ENCODE peak calls at places on chromosome 3, in nine cellular contexts. N is right atrium auricular region, T is GM23248, U is ovary, E is MM.1S, P is neural progenitor cell, Z is sigmoid colon, H is upper lobe of right lung, D is IMR-90. G is an unnamed sample. For H3K4me1, the result is how much of the 10 kb centered on the place peaks cover.

GRCh38 chr3:149153402-149153801 is 24.0 kb downstream of the HPS3 start:
- DNase-seq in T (no peak), D (no peak), N (no peak), H (no peak), U (no peak), Z (no peak), E (peak), P (no peak), G (no peak)

GRCh38 chr3:45677045-45677436 is 12.2 kb upstream of the SACM1L start:
- DNase-seq in Z (peak), E (no peak), P (no peak), D (peak), U (no peak), N (no peak), H (peak), T (peak), G (peak)

GRCh38 chr3:45232531-45232930 is 6.4 kb upstream of the TMEM158 start:
- DNase-seq in D (no peak), P (no peak), E (no peak), U (no peak), N (no peak), Z (no peak), H (no peak), T (no peak), G (no peak)

GRCh38 chr3:106560451-106560966 is 691.7 kb upstream of the CBLB start:
- DNase-seq in E (no peak), P (no peak), N (no peak), U (no peak), T (peak), H (no peak), Z (no peak), D (peak), G (peak)

GRCh38 chr3:43995929-43996378 is 245.7 kb upstream of the TOPAZ1 start:
- DNase-seq in Z (no peak), D (no peak), H (no peak), P (peak), T (peak), N (no peak), U (no peak), E (peak), G (no peak)

GRCh38 chr3:99970198-99970597 is 144.1 kb downstream of the FILIP1L start:
- DNase-seq in T (no peak), H (no peak), Z (no peak), U (no peak), P (no peak), D (no peak), E (no peak), N (no peak), G (no peak)

GRCh38 chr3:120177151-120177550 is 82.9 kb upstream of the GSK3B start:
- DNase-seq in U (no peak), Z (no peak), D (peak), N (peak), P (no peak), E (no peak), H (no peak), T (peak), G (peak)

GRCh38 chr3:135085696-135086436 is 290.8 kb downstream of the EPHB1 start:
- DNase-seq in Z (no peak), U (no peak), T (no peak), D (no peak), P (no peak), E (no peak), H (no peak), N (no peak), G (no peak)

GRCh38 chr3:117874904-117875874 is 1159.5 kb downstream of the IGSF11 start:
- DNase-seq in E (no peak), T (no peak), N (no peak), P (peak), H (no peak), D (peak), Z (no peak), U (no peak), G (peak)

GRCh38 chr3:168628549-168628948 is 532.8 kb upstream of the GOLIM4 start:
- DNase-seq in P (no peak), Z (no peak), H (no peak), T (no peak), D (no peak), E (no peak), N (no peak), U (no peak), G (no peak)

GRCh38 chr3:100425321-100425720 is 24.0 kb downstream of the LNP1 start:
- DNase-seq in P (no peak), T (no peak), D (no peak), H (no peak), U (no peak), N (no peak), Z (no peak), E (no peak), G (no peak)

GRCh38 chr3:155908086-155908485 is 37.6 kb downstream of the GMPS start:
- DNase-seq in N (no peak), U (no peak), E (no peak), P (no peak), Z (no peak), T (no peak), H (no peak), D (no peak), G (no peak)

GRCh38 chr3:152865675-152866074 is 30.7 kb downstream of the P2RY1 start:
- DNase-seq in U (no peak), E (no peak), T (peak), Z (no peak), N (no peak), P (no peak), H (no peak), D (no peak), G (no peak)

GRCh38 chr3:82087958-82088357 is 326.5 kb upstream of the GBE1 start:
- DNase-seq in U (no peak), N (no peak), D (peak), E (no peak), T (peak), H (no peak), P (no peak), Z (no peak), G (peak)

GRCh38 chr3:109098245-109098644 is 19.7 kb downstream of the MORC1 start:
- DNase-seq in N (no peak), P (peak), H (no peak), T (no peak), Z (no peak), E (peak), D (no peak), U (no peak), G (no peak)

GRCh38 chr3:157074490-157074889 is 85.5 kb downstream of the CCNL1 start:
- DNase-seq in U (no peak), P (no peak), Z (no peak), E (no peak), D (no peak), T (no peak), N (no peak), H (no peak), G (no peak)

GRCh38 chr3:13013994-13014754 is 59.1 kb downstream of the IQSEC1 start:
- DNase-seq in D (no peak), H (no peak), T (no peak), P (no peak), N (no peak), Z (peak), E (peak), U (no peak), G (no peak)

GRCh38 chr3:74633021-74633420 is 18.6 kb upstream of the CNTN3 start:
- DNase-seq in H (no peak), U (no peak), Z (no peak), P (no peak), E (no peak), D (peak), N (no peak), T (peak), G (no peak)

GRCh38 chr3:62875103-62876002 is at the start of gene CADPS:
- DNase-seq in H (no peak), E (no peak), N (no peak), T (peak), P (peak), D (no peak), Z (no peak), U (peak), G (peak)

GRCh38 chr3:38141952-38142273 is 3.5 kb downstream of the MYD88 start:
- DNase-seq in T (no peak), H (no peak), E (no peak), Z (no peak), N (no peak), P (no peak), U (no peak), D (no peak), G (no peak)

GRCh38 chr3:20808864-20809263 is 622.9 kb upstream of the SGO1 start:
- DNase-seq in D (no peak), N (no peak), U (no peak), P (no peak), T (no peak), Z (no peak), E (no peak), H (no peak), G (no peak)

GRCh38 chr3:155745795-155746550 is 1.1 kb upstream of the PLCH1 start:
- DNase-seq in D (no peak), N (no peak), H (peak), Z (no peak), T (peak), U (no peak), E (no peak), P (peak), G (peak)

GRCh38 chr3:168049366-168049974 is 46.3 kb downstream of the GOLIM4 start:
- DNase-seq in H (no peak), T (peak), P (no peak), N (no peak), U (no peak), E (no peak), D (peak), Z (no peak), G (peak)

GRCh38 chr3:134029734-134030381 is at the start of gene SLCO2A1:
- DNase-seq in Z (peak), U (peak), P (peak), T (peak), H (peak), N (no peak), E (no peak), D (peak), G (peak)

GRCh38 chr3:52237659-52238172 is 1.2 kb downstream of the TWF2 start:
- DNase-seq in E (no peak), P (no peak), Z (peak), D (peak), U (peak), T (peak), N (peak), H (peak), G (peak)

GRCh38 chr3:35383719-35384555 is 255.4 kb upstream of the ARPP21 start:
- DNase-seq in E (no peak), H (no peak), P (peak), T (no peak), N (no peak), U (no peak), D (no peak), Z (no peak), G (no peak)

GRCh38 chr3:147409143-147410121 is at the start of gene ZIC1:
- DNase-seq in D (no peak), U (no peak), T (peak), H (no peak), N (no peak), Z (no peak), P (peak), E (no peak), G (no peak)

GRCh38 chr3:190546881-190547510 is 33.1 kb downstream of the IL1RAP start:
- DNase-seq in E (no peak), D (no peak), U (no peak), P (no peak), Z (no peak), H (no peak), T (no peak), N (no peak), G (no peak)

GRCh38 chr3:121626495-121626894 is 33.3 kb downstream of the FBXO40 start:
- DNase-seq in T (no peak), E (no peak), N (no peak), U (no peak), P (no peak), Z (no peak), H (no peak), D (no peak), G (no peak)

GRCh38 chr3:126977821-126978220 is 5.1 kb upstream of the PLXNA1 start:
- DNase-seq in H (no peak), D (no peak), Z (no peak), P (no peak), T (no peak), N (no peak), U (no peak), E (no peak), G (no peak)

GRCh38 chr3:99720985-99721632 is 82.7 kb downstream of the COL8A1 start:
- DNase-seq in H (peak), D (peak), Z (no peak), P (no peak), N (no peak), E (no peak), T (peak), U (peak), G (peak)

GRCh38 chr3:17144665-17144993 is 259.9 kb downstream of the PLCL2 start:
- DNase-seq in P (no peak), E (no peak), H (no peak), Z (no peak), T (no peak), N (no peak), D (no peak), U (no peak), G (no peak)

GRCh38 chr3:134517796-134518195 is 31.9 kb downstream of the CEP63 start:
- DNase-seq in D (peak), T (peak), U (no peak), Z (no peak), P (no peak), H (no peak), E (no peak), N (no peak), G (peak)

GRCh38 chr3:2837233-2837632 is 272.9 kb downstream of the IL5RA start:
- DNase-seq in T (no peak), U (no peak), N (no peak), D (no peak), E (no peak), P (no peak), H (no peak), Z (no peak), G (no peak)

GRCh38 chr3:127158614-127159221 is 34.2 kb upstream of the PRR23E start:
- DNase-seq in H (peak), Z (no peak), T (peak), P (peak), U (no peak), D (no peak), E (no peak), N (no peak), G (peak)

GRCh38 chr3:145094355-145094941 is 1066.5 kb downstream of the PLOD2 start:
- DNase-seq in P (peak), U (no peak), T (peak), Z (no peak), D (peak), N (no peak), H (no peak), E (peak), G (peak)

GRCh38 chr3:9780920-9781319 is 11.2 kb upstream of the CAMK1 start:
- DNase-seq in Z (no peak), H (no peak), E (no peak), T (no peak), N (no peak), D (no peak), U (no peak), P (no peak), G (no peak)

GRCh38 chr3:9783954-9784353 is 8.3 kb downstream of the TADA3 start:
- DNase-seq in E (no peak), P (no peak), U (no peak), Z (no peak), N (no peak), H (no peak), T (no peak), D (no peak), G (no peak)

GRCh38 chr3:9781978-9782575 is 10.2 kb downstream of the TADA3 start:
- DNase-seq in N (no peak), H (no peak), T (no peak), P (no peak), D (no peak), E (no peak), Z (no peak), U (no peak), G (no peak)

GRCh38 chr3:9781551-9781950 is 10.7 kb downstream of the TADA3 start:
- DNase-seq in E (no peak), P (no peak), Z (no peak), D (no peak), N (no peak), T (no peak), H (no peak), U (no peak), G (no peak)

GRCh38 chr3:9782777-9783176 is 9.5 kb downstream of the TADA3 start:
- DNase-seq in H (no peak), Z (no peak), U (no peak), D (no peak), N (no peak), E (no peak), T (no peak), P (no peak), G (no peak)
- H3K4me1 ChIP-seq in H (under half), Z (under half), U (under half), D (under half), N (under half), E (under half), T (under half), P (under half), G (under half)

GRCh38 chr3:64223809-64224570 is 1.3 kb downstream of the PRICKLE2 start:
- DNase-seq in E (peak), H (no peak), D (peak), P (peak), T (peak), U (no peak), Z (no peak), N (no peak), G (peak)

GRCh38 chr3:64222501-64222900 is 2.8 kb downstream of the PRICKLE2 start:
- DNase-seq in N (no peak), U (no peak), E (no peak), Z (no peak), D (no peak), H (no peak), P (no peak), T (no peak), G (no peak)

GRCh38 chr3:64229903-64230302 is 4.6 kb upstream of the PRICKLE2 start:
- DNase-seq in U (no peak), P (no peak), H (no peak), Z (no peak), T (peak), E (no peak), D (peak), N (no peak), G (peak)

GRCh38 chr3:64224826-64225606 is at the start of gene PRICKLE2:
- DNase-seq in Z (peak), T (peak), H (no peak), U (peak), E (peak), N (peak), P (peak), D (peak), G (peak)

DNA sequence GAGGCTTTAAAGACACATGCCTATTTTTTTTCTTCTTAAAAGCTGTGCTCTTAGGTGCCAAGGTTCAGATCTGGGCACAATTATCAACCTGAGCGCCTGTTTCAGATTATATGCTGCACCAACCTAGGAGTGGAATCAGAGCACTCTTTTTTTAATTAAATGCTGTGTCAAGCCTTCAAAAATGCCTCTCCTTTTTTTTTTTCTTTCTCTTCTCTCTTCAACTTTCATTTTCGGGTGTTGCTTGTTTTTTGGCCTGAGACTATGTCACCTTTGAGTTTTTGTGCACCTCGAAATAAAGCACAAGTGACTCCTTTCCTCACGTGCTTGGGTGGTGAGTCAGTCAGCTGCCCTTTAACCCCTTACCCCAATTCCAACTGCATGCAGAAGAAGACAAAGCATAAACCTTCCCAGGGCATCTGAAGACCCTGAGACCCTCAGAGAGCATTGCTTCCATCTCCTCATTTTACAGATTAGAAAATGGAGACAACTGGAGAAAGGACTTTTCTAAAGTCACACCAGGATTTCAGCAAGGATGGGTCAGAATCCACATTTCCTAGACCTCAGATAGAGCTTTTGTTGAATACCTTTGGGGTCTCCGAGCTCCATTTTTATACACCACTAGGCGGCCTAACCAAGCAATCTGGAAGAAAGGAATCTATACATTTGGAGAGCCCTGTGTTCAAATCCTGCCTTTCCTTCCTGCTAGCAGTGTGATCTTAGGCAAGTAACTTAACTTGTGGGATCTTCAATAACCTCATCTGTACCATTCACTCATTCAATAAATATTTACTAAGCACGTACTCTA is 631 bp upstream of the PRICKLE2 start:
- DNase-seq in U (no peak), D (peak), Z (no peak), T (peak), P (no peak), E (peak), H (no peak), N (no peak), G (peak)
- H3K4me3 ChIP-seq in U (peak), D (peak), Z (peak), T (peak), P (peak), E (peak), H (peak), N (peak), G (peak)

GRCh38 chr3:146155022-146155421 is 6.0 kb downstream of the PLOD2 start:
- DNase-seq in U (no peak), P (no peak), N (no peak), Z (no peak), T (no peak), D (no peak), E (no peak), H (no peak), G (no peak)

GRCh38 chr3:146156060-146156459 is 4.9 kb downstream of the PLOD2 start:
- DNase-seq in T (peak), Z (no peak), N (no peak), P (no peak), U (peak), H (no peak), D (no peak), E (no peak), G (no peak)

GRCh38 chr3:146154316-146154715 is 6.7 kb downstream of the PLOD2 start:
- DNase-seq in U (no peak), Z (no peak), E (no peak), T (no peak), N (no peak), D (no peak), H (no peak), P (no peak), G (no peak)

GRCh38 chr3:146153429-146153828 is 7.6 kb downstream of the PLOD2 start:
- DNase-seq in U (no peak), E (no peak), T (no peak), N (no peak), Z (no peak), D (no peak), H (no peak), P (no peak), G (no peak)

DNA sequence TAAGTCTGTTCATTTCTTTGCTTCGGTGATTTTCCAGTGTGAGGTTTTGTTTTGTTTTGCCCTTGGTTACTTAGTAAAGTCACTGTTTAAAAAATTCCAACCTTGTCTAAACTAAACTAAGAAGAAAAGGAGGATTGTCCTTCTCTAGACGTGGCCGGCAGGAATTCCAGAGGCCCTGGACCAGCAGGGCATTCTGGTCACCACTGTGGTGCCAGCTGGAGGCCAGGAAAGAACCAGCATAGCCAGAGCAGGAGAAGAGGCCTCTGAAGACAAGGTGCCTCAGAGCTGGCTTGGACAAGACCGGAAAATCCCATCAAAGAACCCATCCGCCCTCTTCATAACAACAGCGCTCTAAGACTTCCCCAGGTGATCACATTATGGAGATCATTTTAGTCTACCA is 8.1 kb downstream of the PLOD2 start:
- DNase-seq in P (peak), T (no peak), H (no peak), U (no peak), N (no peak), E (no peak), Z (no peak), D (no peak), G (no peak)
- H3K4me1 ChIP-seq in P (under half), T (under half), H (under half), U (under half), N (half or more), E (under half), Z (under half), D (under half), G (under half)

DNA sequence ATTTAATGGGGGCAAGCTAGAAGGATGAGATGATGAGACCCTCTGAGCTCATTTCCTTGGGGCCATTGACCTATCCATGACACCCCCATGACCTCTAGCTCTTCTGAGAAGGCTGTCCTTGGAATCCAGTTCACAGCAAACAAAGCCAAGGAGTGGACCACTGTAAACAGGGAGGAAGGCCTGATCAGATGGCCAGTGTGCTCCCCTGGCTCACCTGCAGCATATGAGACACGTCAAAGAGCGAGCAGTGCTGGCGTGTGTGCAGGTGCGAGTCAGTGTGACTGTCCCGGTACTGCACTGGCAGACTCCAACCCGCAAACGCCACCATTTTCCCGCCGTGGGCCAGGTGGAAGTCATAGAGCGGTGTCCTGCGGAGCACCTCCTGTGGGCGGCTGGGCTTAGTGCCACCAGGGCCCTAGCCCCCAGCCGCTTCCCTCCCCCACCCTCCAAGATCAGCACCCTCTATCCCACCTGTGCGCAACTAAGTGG is 339 bp downstream of the AMT start:
- DNase-seq in U (no peak), Z (no peak), P (no peak), H (no peak), T (no peak), E (no peak), N (no peak), D (no peak), G (no peak)
- H3K4me3 ChIP-seq in U (peak), Z (peak), P (peak), H (peak), T (no peak), E (no peak), N (peak), D (no peak), G (peak)

GRCh38 chr3:25428950-25429349 is 887 bp downstream of the RARB start:
- DNase-seq in N (no peak), T (no peak), U (no peak), P (no peak), Z (no peak), D (no peak), E (no peak), H (no peak), G (peak)
- H3K4me1 ChIP-seq in N (under half), T (under half), U (under half), P (half or more), Z (under half), D (under half), E (under half), H (under half), G (under half)

G was measured in fibroblast of lung.